ENCODE peak calls at places on chromosomes 4 and X, in six cellular contexts. T is lower leg skin, O is GM12892, A is heart left ventricle, H is tibial nerve, L is esophagus squamous epithelium. F is an unnamed sample.

GRCh38 chrX:112734250-112734649 is 54.5 kb upstream of the LHFPL1 start:
- DNase-seq in T (no peak), O (no peak), A (peak), H (no peak), L (no peak), F (no peak)

GRCh38 chrX:36867143-36867542 is 141.0 kb upstream of the FAM47C start:
- DNase-seq in T (no peak), O (no peak), A (no peak), H (no peak), L (no peak), F (no peak)

GRCh38 chrX:118730500-118731247 is 3.3 kb downstream of the IL13RA1 start:
- DNase-seq in T (no peak), O (no peak), A (no peak), H (no peak), L (no peak), F (no peak)

GRCh38 chr4:69497081-69497480 is 1.4 kb upstream of the UGT2B4 start:
- DNase-seq in T (no peak), O (no peak), A (no peak), H (no peak), L (no peak), F (no peak)

GRCh38 chrX:132968282-132968681 is 9.9 kb upstream of the HS6ST2 start:
- DNase-seq in T (no peak), O (no peak), A (no peak), H (no peak), L (no peak), F (no peak)

GRCh38 chr4:7760228-7760627 is 179.4 kb downstream of the AFAP1 start:
- DNase-seq in T (no peak), O (no peak), A (no peak), H (no peak), L (no peak), F (no peak)

GRCh38 chr4:13654158-13654797 is 26.8 kb upstream of the BOD1L1 start:
- DNase-seq in T (peak), O (peak), A (peak), H (peak), L (peak), F (peak)

GRCh38 chr4:185625503-185625902 is 90.2 kb upstream of the PDLIM3 start:
- DNase-seq in T (no peak), O (no peak), A (no peak), H (no peak), L (no peak), F (no peak)

GRCh38 chrX:137568741-137569469 is 3.0 kb downstream of the ZIC3 start:
- DNase-seq in T (no peak), O (no peak), A (no peak), H (no peak), L (no peak), F (no peak)

GRCh38 chr4:55468724-55469123 is 73.0 kb downstream of the TMEM165 start:
- DNase-seq in T (no peak), O (no peak), A (no peak), H (no peak), L (no peak), F (no peak)

GRCh38 chr4:54318904-54319303 is 89.8 kb downstream of the PDGFRA start:
- DNase-seq in T (no peak), O (no peak), A (no peak), H (no peak), L (no peak), F (peak)

GRCh38 chr4:102638621-102639020 is 122.1 kb downstream of the MANBA start:
- DNase-seq in T (no peak), O (no peak), A (no peak), H (no peak), L (no peak), F (no peak)

GRCh38 chr4:82784615-82785247 is 13.9 kb downstream of the SCD5 start:
- DNase-seq in T (no peak), O (no peak), A (no peak), H (no peak), L (no peak), F (no peak)

GRCh38 chr4:100417565-100417964 is 100.3 kb downstream of the EMCN start:
- DNase-seq in T (no peak), O (no peak), A (no peak), H (no peak), L (no peak), F (no peak)

GRCh38 chr4:128310266-128310697 is 22.7 kb upstream of the PGRMC2 start:
- DNase-seq in T (no peak), O (no peak), A (peak), H (no peak), L (no peak), F (no peak)

GRCh38 chr4:133869486-133869885 is 332.1 kb downstream of the PABPC4L start:
- DNase-seq in T (no peak), O (no peak), A (no peak), H (no peak), L (no peak), F (no peak)

GRCh38 chr4:76055005-76055404 is 19.1 kb upstream of the CXCL11 start:
- DNase-seq in T (no peak), O (peak), A (no peak), H (no peak), L (no peak), F (no peak)

GRCh38 chrX:38275615-38276014 is 51.7 kb downstream of the RPGR start:
- DNase-seq in T (no peak), O (no peak), A (no peak), H (no peak), L (no peak), F (no peak)

GRCh38 chrX:10350991-10351390 is 194.2 kb downstream of the CLCN4 start:
- DNase-seq in T (no peak), O (no peak), A (no peak), H (no peak), L (no peak), F (no peak)

GRCh38 chr4:98448923-98449322 is 187.7 kb downstream of the RAP1GDS1 start:
- DNase-seq in T (no peak), O (no peak), A (no peak), H (no peak), L (no peak), F (no peak)

GRCh38 chrX:18449271-18449670 is 23.9 kb downstream of the CDKL5 start:
- DNase-seq in T (no peak), O (no peak), A (no peak), H (no peak), L (no peak), F (no peak)

GRCh38 chr4:48905363-48906015 is 1.1 kb downstream of the OCIAD2 start:
- DNase-seq in T (no peak), O (no peak), A (no peak), H (no peak), L (no peak), F (no peak)

GRCh38 chrX:109596015-109596414 is 29.0 kb downstream of the KCNE5 start:
- DNase-seq in T (no peak), O (no peak), A (no peak), H (no peak), L (no peak), F (no peak)

GRCh38 chr4:168859100-168859499 is 151.0 kb downstream of the CBR4 start:
- DNase-seq in T (no peak), O (no peak), A (no peak), H (no peak), L (no peak), F (no peak)

GRCh38 chr4:37454263-37454800 is 209.8 kb downstream of the NWD2 start:
- DNase-seq in T (no peak), O (no peak), A (no peak), H (no peak), L (no peak), F (no peak)

GRCh38 chr4:89056953-89057398 is at the start of gene FAM13A:
- DNase-seq in T (peak), O (no peak), A (peak), H (peak), L (peak), F (peak)

GRCh38 chrX:155027509-155028066 is 944 bp downstream of the FUNDC2 start:
- DNase-seq in T (no peak), O (no peak), A (peak), H (no peak), L (no peak), F (no peak)

GRCh38 chr4:86940176-86940575 is 5.4 kb downstream of the AFF1 start:
- DNase-seq in T (no peak), O (no peak), A (no peak), H (no peak), L (no peak), F (no peak)

GRCh38 chr4:86940920-86941460 is 6.2 kb downstream of the AFF1 start:
- DNase-seq in T (no peak), O (no peak), A (no peak), H (no peak), L (no peak), F (no peak)

GRCh38 chr4:86939123-86939522 is 4.3 kb downstream of the AFF1 start:
- DNase-seq in T (no peak), O (no peak), A (no peak), H (no peak), L (no peak), F (no peak)

GRCh38 chr4:86942185-86942666 is 7.4 kb downstream of the AFF1 start:
- DNase-seq in T (no peak), O (no peak), A (no peak), H (no peak), L (no peak), F (no peak)

DNA sequence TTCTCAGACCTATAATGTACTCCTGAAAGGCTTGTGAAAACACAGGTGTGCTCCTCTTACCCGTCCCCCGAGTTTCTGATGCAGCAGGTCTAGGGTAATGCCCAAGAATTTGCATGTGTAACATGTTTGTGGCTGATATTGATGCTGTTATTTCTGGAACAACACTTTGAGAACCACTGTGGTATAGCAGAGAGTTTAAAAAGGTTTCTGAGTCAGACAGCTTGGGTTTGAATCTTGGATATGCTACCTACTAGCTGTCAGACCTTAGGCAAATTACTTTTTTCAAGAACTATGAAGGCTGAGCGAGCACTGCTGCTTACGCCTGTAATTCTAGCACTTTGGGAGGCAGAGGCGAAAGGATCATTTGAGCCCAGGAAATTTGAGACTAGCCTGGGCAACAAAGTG is 4.9 kb downstream of the AFF1 start:
- DNase-seq in T (no peak), O (no peak), A (no peak), H (no peak), L (peak), F (no peak)
- TF ChIP-seq POLR2A in T (no peak), O (peak), A (no peak), H (no peak), L (no peak), F (no peak)

GRCh38 chr4:105146286-105147219 is at the start of gene TET2:
- DNase-seq in T (peak), O (peak), A (peak), H (peak), L (peak), F (peak)
- TF ChIP-seq POLR2A in T (peak), O (peak), A (no peak), H (peak), L (no peak), F (peak)

DNA sequence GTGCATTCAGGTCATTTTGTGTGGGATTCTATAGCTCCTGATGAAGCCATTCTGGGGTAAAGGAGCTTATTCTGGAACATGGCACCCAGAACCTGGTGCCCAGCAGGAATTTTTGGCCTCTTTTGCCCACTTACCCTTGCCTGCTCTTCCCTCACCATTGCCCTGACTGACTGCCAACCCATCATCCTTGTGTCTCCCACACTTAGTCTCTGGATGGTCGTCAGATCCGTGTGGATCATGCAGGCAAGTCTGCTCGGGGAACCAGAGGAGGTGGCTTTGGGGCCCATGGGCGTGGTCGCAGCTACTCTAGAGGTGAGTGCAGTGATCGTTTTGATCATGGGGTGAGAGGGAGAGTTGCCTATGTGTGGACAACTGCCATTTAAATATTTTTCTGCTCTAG is 1.8 kb downstream of the RBM3 start:
- DNase-seq in T (no peak), O (no peak), A (no peak), H (no peak), L (no peak), F (no peak)
- TF ChIP-seq POLR2A in T (no peak), O (peak), A (no peak), H (no peak), L (no peak), F (no peak)

DNA sequence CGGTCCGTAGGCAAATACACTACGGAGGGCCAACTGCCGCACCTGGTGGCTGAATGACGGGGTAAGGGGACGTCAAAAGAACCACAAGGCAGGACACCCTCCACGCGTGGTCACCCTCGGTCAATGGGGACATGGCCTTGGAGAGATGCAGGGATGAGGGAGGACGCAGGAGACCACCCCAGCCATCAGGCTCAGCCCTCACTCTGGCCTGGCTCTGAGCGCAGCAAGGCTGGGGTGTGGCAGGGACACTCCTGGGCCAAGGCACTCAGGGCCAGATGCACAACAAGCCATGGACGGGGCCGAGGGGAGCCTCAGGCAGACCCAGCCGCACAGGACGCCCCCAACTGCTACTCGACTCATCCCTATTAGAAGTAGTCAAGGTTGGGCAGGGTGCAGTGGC is 36.5 kb downstream of the GAK start:
- DNase-seq in T (no peak), O (no peak), A (no peak), H (no peak), L (no peak), F (no peak)
- TF ChIP-seq POLR2A in T (no peak), O (no peak), A (no peak), H (no peak), L (no peak), F (no peak)

DNA sequence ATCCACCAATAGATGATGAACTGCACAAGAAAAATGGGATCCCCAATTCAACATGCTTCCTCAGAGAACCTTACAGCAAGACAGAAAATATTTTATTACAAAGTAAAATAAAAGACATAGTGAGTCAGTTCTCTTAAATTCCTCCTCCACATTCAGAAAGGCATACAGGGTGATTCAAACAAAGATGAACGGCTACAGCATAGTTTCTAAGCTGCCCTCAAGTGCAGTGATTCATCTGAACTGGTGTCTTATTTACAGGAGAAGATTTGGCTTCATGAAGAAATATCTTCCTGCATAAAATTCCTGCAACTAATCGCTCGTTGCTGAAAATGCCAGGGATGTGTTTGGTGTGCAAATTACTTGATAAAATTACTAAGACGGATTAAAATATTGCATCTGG is 103.6 kb downstream of the PRKX start:
- DNase-seq in T (no peak), O (no peak), A (no peak), H (no peak), L (no peak), F (peak)
- TF ChIP-seq POLR2A in T (no peak), O (no peak), A (no peak), H (no peak), L (no peak), F (no peak)

GRCh38 chrX:103741879-103742278 is 31.2 kb downstream of the TMEM31 start:
- DNase-seq in T (no peak), O (no peak), A (no peak), H (no peak), L (no peak), F (no peak)

GRCh38 chrX:103747199-103747598 is 29.4 kb upstream of the PLP1 start:
- DNase-seq in T (no peak), O (no peak), A (no peak), H (no peak), L (no peak), F (no peak)

GRCh38 chrX:103742339-103742738 is 31.6 kb downstream of the TMEM31 start:
- DNase-seq in T (no peak), O (no peak), A (no peak), H (no peak), L (no peak), F (no peak)
- TF ChIP-seq POLR2A in T (no peak), O (no peak), A (no peak), H (no peak), L (no peak), F (no peak)

DNA sequence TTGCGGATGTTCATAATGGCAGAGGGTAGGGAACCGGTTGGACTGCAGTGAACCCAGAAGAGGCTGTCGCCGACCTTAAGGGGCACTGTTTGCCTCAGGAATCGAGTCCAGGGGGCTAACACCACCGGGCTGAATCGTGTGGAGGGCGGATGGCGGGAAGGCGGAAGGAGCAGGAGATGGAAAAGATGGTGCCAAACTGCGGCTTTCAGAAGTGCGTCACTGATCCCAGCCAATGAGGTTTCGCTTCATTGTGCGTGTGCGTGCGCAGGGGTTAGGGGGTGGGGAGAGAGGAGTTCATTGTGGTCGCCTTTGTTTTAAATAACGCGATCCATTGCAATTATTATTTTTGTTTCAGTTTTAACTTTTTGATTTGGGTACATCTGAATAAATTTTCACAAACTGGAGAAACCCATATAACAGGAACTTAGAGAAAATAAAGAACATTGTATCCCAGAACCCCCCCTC is at the start of gene NAA11:
- DNase-seq in T (no peak), O (no peak), A (no peak), H (no peak), L (no peak), F (no peak)
- TF ChIP-seq POLR2A in T (no peak), O (no peak), A (no peak), H (no peak), L (no peak), F (no peak)

F was measured in H54.